ENCODE peak calls at places on chromosomes 4 and X, in ten cellular contexts. One of them, this sample, is unnamed.

GRCh38 chr4:9904976-9905587 is 116.2 kb downstream of the SLC2A9 start:
- DNase-seq in tibial artery: no peak
- DNase-seq in fibroblast of the aortic adventitia: no peak
- DNase-seq in psoas muscle: no peak
- DNase-seq in aorta: peak; percentile 53
- DNase-seq in astrocyte of the cerebellum: no peak
- DNase-seq in breast epithelium: no peak
- DNase-seq in effector memory CD4-positive, alpha-beta T cell: no peak
- DNase-seq in A549: no peak
- DNase-seq in astrocyte of the spinal cord: no peak
- DNase-seq in this sample: no peak

GRCh38 chr4:23163649-23164436 is 471.1 kb downstream of the GBA3 start:
- DNase-seq in A549: no peak
- DNase-seq in psoas muscle: no peak
- DNase-seq in astrocyte of the spinal cord: peak; percentile 37
- DNase-seq in astrocyte of the cerebellum: peak; percentile 3
- DNase-seq in breast epithelium: no peak
- DNase-seq in aorta: no peak
- DNase-seq in effector memory CD4-positive, alpha-beta T cell: no peak
- DNase-seq in tibial artery: no peak
- DNase-seq in fibroblast of the aortic adventitia: no peak
- DNase-seq in this sample: no peak

GRCh38 chr4:71290074-71290473 is 48.7 kb upstream of the SLC4A4 start:
- DNase-seq in A549: no peak
- DNase-seq in tibial artery: no peak
- DNase-seq in fibroblast of the aortic adventitia: peak; percentile 85
- DNase-seq in effector memory CD4-positive, alpha-beta T cell: no peak
- DNase-seq in astrocyte of the cerebellum: no peak
- DNase-seq in astrocyte of the spinal cord: peak; percentile 63
- DNase-seq in aorta: no peak
- DNase-seq in psoas muscle: no peak
- DNase-seq in breast epithelium: no peak
- DNase-seq in this sample: no peak

GRCh38 chr4:137664055-137664405 is 131.7 kb upstream of the PCDH18 start:
- DNase-seq in astrocyte of the cerebellum: peak; percentile 43
- DNase-seq in fibroblast of the aortic adventitia: peak; percentile 89
- DNase-seq in tibial artery: no peak
- DNase-seq in aorta: no peak
- DNase-seq in A549: no peak
- DNase-seq in effector memory CD4-positive, alpha-beta T cell: no peak
- DNase-seq in astrocyte of the spinal cord: peak; percentile 84
- DNase-seq in breast epithelium: no peak
- DNase-seq in psoas muscle: no peak
- DNase-seq in this sample: no peak

GRCh38 chr4:145154573-145154972 is 25.8 kb downstream of the OTUD4 start:
- DNase-seq in astrocyte of the spinal cord: peak; percentile 30
- DNase-seq in psoas muscle: no peak
- DNase-seq in astrocyte of the cerebellum: no peak
- DNase-seq in fibroblast of the aortic adventitia: peak; percentile 42
- DNase-seq in breast epithelium: no peak
- DNase-seq in tibial artery: no peak
- DNase-seq in aorta: no peak
- DNase-seq in A549: peak; percentile 7
- DNase-seq in effector memory CD4-positive, alpha-beta T cell: no peak
- DNase-seq in this sample: no peak

GRCh38 chrX:8738588-8739189 is 6.8 kb upstream of the ANOS1 start:
- DNase-seq in effector memory CD4-positive, alpha-beta T cell: no peak
- DNase-seq in tibial artery: no peak
- DNase-seq in astrocyte of the cerebellum: peak; percentile 31
- DNase-seq in breast epithelium: no peak
- DNase-seq in aorta: no peak
- DNase-seq in astrocyte of the spinal cord: peak; percentile 51
- DNase-seq in psoas muscle: no peak
- DNase-seq in fibroblast of the aortic adventitia: peak; percentile 18
- DNase-seq in A549: no peak
- DNase-seq in this sample: peak; percentile 18

GRCh38 chr4:75343333-75343732 is 170.9 kb downstream of the RCHY1 start:
- DNase-seq in fibroblast of the aortic adventitia: peak; percentile 15
- DNase-seq in aorta: no peak
- DNase-seq in breast epithelium: no peak
- DNase-seq in effector memory CD4-positive, alpha-beta T cell: no peak
- DNase-seq in psoas muscle: no peak
- DNase-seq in astrocyte of the cerebellum: no peak
- DNase-seq in tibial artery: no peak
- DNase-seq in astrocyte of the spinal cord: no peak
- DNase-seq in A549: no peak
- DNase-seq in this sample: no peak

GRCh38 chrX:435536-436122 is 48.9 kb upstream of the PPP2R3B start:
- DNase-seq in astrocyte of the spinal cord: no peak
- DNase-seq in aorta: no peak
- DNase-seq in astrocyte of the cerebellum: no peak
- DNase-seq in tibial artery: no peak
- DNase-seq in A549: no peak
- DNase-seq in psoas muscle: peak; percentile 14
- DNase-seq in fibroblast of the aortic adventitia: no peak
- DNase-seq in effector memory CD4-positive, alpha-beta T cell: no peak
- DNase-seq in breast epithelium: peak; percentile 19
- DNase-seq in this sample: no peak

GRCh38 chr4:27132497-27132896 is 271.9 kb downstream of the STIM2 start:
- DNase-seq in A549: no peak
- DNase-seq in tibial artery: no peak
- DNase-seq in breast epithelium: no peak
- DNase-seq in astrocyte of the spinal cord: no peak
- DNase-seq in astrocyte of the cerebellum: no peak
- DNase-seq in fibroblast of the aortic adventitia: no peak
- DNase-seq in aorta: no peak
- DNase-seq in effector memory CD4-positive, alpha-beta T cell: no peak
- DNase-seq in psoas muscle: no peak
- DNase-seq in this sample: no peak

GRCh38 chrX:17535229-17535628 is 160.2 kb downstream of the NHS start:
- DNase-seq in effector memory CD4-positive, alpha-beta T cell: no peak
- DNase-seq in breast epithelium: no peak
- DNase-seq in A549: no peak
- DNase-seq in aorta: no peak
- DNase-seq in fibroblast of the aortic adventitia: peak; percentile 40
- DNase-seq in astrocyte of the cerebellum: no peak
- DNase-seq in psoas muscle: no peak
- DNase-seq in tibial artery: no peak
- DNase-seq in astrocyte of the spinal cord: no peak
- DNase-seq in this sample: peak; percentile 17

GRCh38 chr4:82782626-82783025 is 16.0 kb downstream of the SCD5 start:
- DNase-seq in astrocyte of the spinal cord: no peak
- DNase-seq in A549: no peak
- DNase-seq in fibroblast of the aortic adventitia: no peak
- DNase-seq in aorta: no peak
- DNase-seq in psoas muscle: no peak
- DNase-seq in effector memory CD4-positive, alpha-beta T cell: no peak
- DNase-seq in breast epithelium: no peak
- DNase-seq in astrocyte of the cerebellum: no peak
- DNase-seq in tibial artery: no peak
- DNase-seq in this sample: no peak

GRCh38 chr4:82786004-82786400 is 12.6 kb downstream of the SCD5 start:
- DNase-seq in tibial artery: no peak
- DNase-seq in effector memory CD4-positive, alpha-beta T cell: no peak
- DNase-seq in astrocyte of the spinal cord: no peak
- DNase-seq in psoas muscle: no peak
- DNase-seq in aorta: no peak
- DNase-seq in fibroblast of the aortic adventitia: no peak
- DNase-seq in A549: no peak
- DNase-seq in breast epithelium: no peak
- DNase-seq in astrocyte of the cerebellum: no peak
- DNase-seq in this sample: no peak

GRCh38 chr4:82786794-82787193 is 11.8 kb downstream of the SCD5 start:
- DNase-seq in astrocyte of the cerebellum: no peak
- DNase-seq in breast epithelium: no peak
- DNase-seq in aorta: no peak
- DNase-seq in fibroblast of the aortic adventitia: no peak
- DNase-seq in psoas muscle: no peak
- DNase-seq in A549: no peak
- DNase-seq in tibial artery: no peak
- DNase-seq in effector memory CD4-positive, alpha-beta T cell: no peak
- DNase-seq in astrocyte of the spinal cord: no peak
- DNase-seq in this sample: no peak

GRCh38 chr4:82785248-82786003 is 13.2 kb downstream of the SCD5 start:
- DNase-seq in astrocyte of the spinal cord: peak; percentile 90
- DNase-seq in A549: peak; percentile 48
- DNase-seq in effector memory CD4-positive, alpha-beta T cell: no peak
- DNase-seq in tibial artery: no peak
- DNase-seq in aorta: no peak
- DNase-seq in psoas muscle: no peak
- DNase-seq in fibroblast of the aortic adventitia: peak; percentile 93
- DNase-seq in astrocyte of the cerebellum: peak; percentile 75
- DNase-seq in breast epithelium: no peak
- DNase-seq in this sample: no peak

GRCh38 chr4:82784615-82785247 is 13.9 kb downstream of the SCD5 start:
- DNase-seq in tibial artery: no peak
- DNase-seq in effector memory CD4-positive, alpha-beta T cell: no peak
- DNase-seq in astrocyte of the cerebellum: no peak
- DNase-seq in astrocyte of the spinal cord: peak; percentile 74
- DNase-seq in A549: no peak
- DNase-seq in aorta: no peak
- DNase-seq in psoas muscle: no peak
- DNase-seq in fibroblast of the aortic adventitia: peak; percentile 66
- DNase-seq in breast epithelium: no peak
- DNase-seq in this sample: no peak
- H3K4me3 ChIP-seq in tibial artery: no peak overlapping the region
- H3K4me3 ChIP-seq in effector memory CD4-positive, alpha-beta T cell: no peak overlapping the region
- H3K4me3 ChIP-seq in astrocyte of the cerebellum: no peak overlapping the region
- H3K4me3 ChIP-seq in astrocyte of the spinal cord: no peak overlapping the region
- H3K4me3 ChIP-seq in A549: peak overlapping the region; percentile 12
- H3K4me3 ChIP-seq in aorta: no peak overlapping the region
- H3K4me3 ChIP-seq in psoas muscle: no peak overlapping the region
- H3K4me3 ChIP-seq in fibroblast of the aortic adventitia: peak overlapping the region; percentile 47
- H3K4me3 ChIP-seq in breast epithelium: no peak overlapping the region
- H3K4me3 ChIP-seq in this sample: no peak overlapping the region

GRCh38 chr4:87978656-87979055 is 3.1 kb downstream of the SPP1 start:
- DNase-seq in fibroblast of the aortic adventitia: peak; percentile 32
- DNase-seq in aorta: no peak
- DNase-seq in astrocyte of the spinal cord: peak; percentile 22
- DNase-seq in tibial artery: no peak
- DNase-seq in effector memory CD4-positive, alpha-beta T cell: no peak
- DNase-seq in psoas muscle: no peak
- DNase-seq in A549: no peak
- DNase-seq in astrocyte of the cerebellum: no peak
- DNase-seq in breast epithelium: no peak
- DNase-seq in this sample: no peak
- H3K4me3 ChIP-seq in fibroblast of the aortic adventitia: no peak overlapping the region
- H3K4me3 ChIP-seq in aorta: no peak overlapping the region
- H3K4me3 ChIP-seq in astrocyte of the spinal cord: no peak overlapping the region
- H3K4me3 ChIP-seq in tibial artery: no peak overlapping the region
- H3K4me3 ChIP-seq in effector memory CD4-positive, alpha-beta T cell: no peak overlapping the region
- H3K4me3 ChIP-seq in psoas muscle: no peak overlapping the region
- H3K4me3 ChIP-seq in A549: peak overlapping the region; percentile 24
- H3K4me3 ChIP-seq in astrocyte of the cerebellum: no peak overlapping the region
- H3K4me3 ChIP-seq in breast epithelium: no peak overlapping the region
- H3K4me3 ChIP-seq in this sample: no peak overlapping the region

GRCh38 chr4:85669204-85669603 is 194.3 kb downstream of the ARHGAP24 start:
- DNase-seq in astrocyte of the cerebellum: no peak
- DNase-seq in tibial artery: no peak
- DNase-seq in astrocyte of the spinal cord: no peak
- DNase-seq in psoas muscle: no peak
- DNase-seq in aorta: no peak
- DNase-seq in effector memory CD4-positive, alpha-beta T cell: no peak
- DNase-seq in fibroblast of the aortic adventitia: no peak
- DNase-seq in breast epithelium: no peak
- DNase-seq in A549: no peak
- DNase-seq in this sample: no peak

GRCh38 chr4:85672959-85673358 is 198.0 kb downstream of the ARHGAP24 start:
- DNase-seq in tibial artery: no peak
- DNase-seq in breast epithelium: no peak
- DNase-seq in astrocyte of the cerebellum: no peak
- DNase-seq in A549: no peak
- DNase-seq in effector memory CD4-positive, alpha-beta T cell: no peak
- DNase-seq in psoas muscle: no peak
- DNase-seq in fibroblast of the aortic adventitia: no peak
- DNase-seq in astrocyte of the spinal cord: no peak
- DNase-seq in aorta: no peak
- DNase-seq in this sample: no peak

GRCh38 chr4:85673540-85673939 is 198.6 kb downstream of the ARHGAP24 start:
- DNase-seq in tibial artery: no peak
- DNase-seq in astrocyte of the cerebellum: no peak
- DNase-seq in A549: no peak
- DNase-seq in psoas muscle: no peak
- DNase-seq in breast epithelium: no peak
- DNase-seq in aorta: no peak
- DNase-seq in fibroblast of the aortic adventitia: no peak
- DNase-seq in effector memory CD4-positive, alpha-beta T cell: no peak
- DNase-seq in astrocyte of the spinal cord: no peak
- DNase-seq in this sample: no peak

GRCh38 chr4:85669992-85670548 is 195.1 kb downstream of the ARHGAP24 start:
- DNase-seq in psoas muscle: no peak
- DNase-seq in astrocyte of the spinal cord: no peak
- DNase-seq in effector memory CD4-positive, alpha-beta T cell: no peak
- DNase-seq in A549: no peak
- DNase-seq in fibroblast of the aortic adventitia: no peak
- DNase-seq in astrocyte of the cerebellum: no peak
- DNase-seq in breast epithelium: no peak
- DNase-seq in aorta: no peak
- DNase-seq in tibial artery: no peak
- DNase-seq in this sample: no peak

DNA sequence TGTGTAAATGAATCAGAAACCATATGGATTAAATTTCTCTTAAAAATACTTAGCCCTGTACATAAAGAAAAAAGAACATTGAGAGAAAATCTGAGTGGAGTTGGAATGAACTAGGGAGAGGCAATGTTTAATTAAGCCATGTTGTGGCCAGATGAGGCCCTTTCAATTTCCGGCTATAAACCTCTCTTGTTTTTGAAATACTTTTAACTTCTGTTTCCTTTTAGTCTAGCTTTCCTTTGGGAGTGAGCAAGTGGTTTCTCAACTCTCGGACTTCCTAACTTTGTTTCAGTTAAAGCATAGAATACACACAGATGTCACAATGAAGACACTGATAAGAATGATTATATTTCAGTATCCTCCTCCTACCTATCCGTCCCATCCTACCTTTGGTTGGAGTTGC is 197.2 kb downstream of the ARHGAP24 start:
- DNase-seq in psoas muscle: no peak
- DNase-seq in astrocyte of the cerebellum: no peak
- DNase-seq in A549: no peak
- DNase-seq in effector memory CD4-positive, alpha-beta T cell: no peak
- DNase-seq in tibial artery: no peak
- DNase-seq in aorta: no peak
- DNase-seq in astrocyte of the spinal cord: no peak
- DNase-seq in fibroblast of the aortic adventitia: no peak
- DNase-seq in breast epithelium: no peak
- DNase-seq in this sample: no peak
- H3K4me3 ChIP-seq in psoas muscle: no peak overlapping the region
- H3K4me3 ChIP-seq in astrocyte of the cerebellum: no peak overlapping the region
- H3K4me3 ChIP-seq in A549: no peak overlapping the region
- H3K4me3 ChIP-seq in effector memory CD4-positive, alpha-beta T cell: no peak overlapping the region
- H3K4me3 ChIP-seq in tibial artery: no peak overlapping the region
- H3K4me3 ChIP-seq in aorta: no peak overlapping the region
- H3K4me3 ChIP-seq in astrocyte of the spinal cord: no peak overlapping the region
- H3K4me3 ChIP-seq in fibroblast of the aortic adventitia: no peak overlapping the region
- H3K4me3 ChIP-seq in breast epithelium: no peak overlapping the region
- H3K4me3 ChIP-seq in this sample: no peak overlapping the region

DNA sequence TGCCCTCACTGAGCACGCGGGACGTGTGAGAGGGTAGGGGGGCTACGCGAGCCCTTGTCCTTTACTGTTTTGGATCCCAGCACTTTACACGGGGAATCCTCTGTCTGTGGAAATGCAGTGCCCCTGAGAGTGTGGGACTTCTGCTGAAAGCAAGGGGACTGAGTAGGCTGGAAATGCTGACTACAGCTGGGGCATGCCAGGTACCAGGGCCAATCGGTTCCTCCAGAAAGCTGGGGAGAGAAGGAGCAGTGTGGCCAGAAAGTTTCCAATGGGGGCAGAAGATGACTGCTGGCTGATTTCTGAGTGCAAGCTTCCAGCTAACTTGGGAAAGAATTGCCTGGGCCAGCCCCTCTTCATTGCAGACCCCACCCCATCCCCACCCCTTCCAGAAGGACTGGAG is 1.5 kb downstream of the NHSL2 start:
- DNase-seq in effector memory CD4-positive, alpha-beta T cell: no peak
- DNase-seq in aorta: no peak
- DNase-seq in breast epithelium: no peak
- DNase-seq in psoas muscle: no peak
- DNase-seq in astrocyte of the cerebellum: no peak
- DNase-seq in fibroblast of the aortic adventitia: no peak
- DNase-seq in astrocyte of the spinal cord: no peak
- DNase-seq in A549: no peak
- DNase-seq in tibial artery: no peak
- DNase-seq in this sample: no peak
- H3K4me3 ChIP-seq in effector memory CD4-positive, alpha-beta T cell: no peak overlapping the region
- H3K4me3 ChIP-seq in aorta: no peak overlapping the region
- H3K4me3 ChIP-seq in breast epithelium: no peak overlapping the region
- H3K4me3 ChIP-seq in psoas muscle: peak overlapping the region; percentile 55
- H3K4me3 ChIP-seq in astrocyte of the cerebellum: no peak overlapping the region
- H3K4me3 ChIP-seq in fibroblast of the aortic adventitia: no peak overlapping the region
- H3K4me3 ChIP-seq in astrocyte of the spinal cord: no peak overlapping the region
- H3K4me3 ChIP-seq in A549: peak overlapping the region; percentile 57
- H3K4me3 ChIP-seq in tibial artery: peak overlapping the region; percentile 45
- H3K4me3 ChIP-seq in this sample: no peak overlapping the region

This sample was measured in Jurkat, Clone E6-1.